ENCODE peak calls at places on chromosomes 3 and 15, in five cellular contexts. Y is body of pancreas, B is neural crest cell, U is tibial artery, G is fibroblast of lung. O is an unnamed sample.

GRCh38 chr3:69306239-69307185 is 79.4 kb downstream of the FRMD4B start:
- DNase-seq in Y (peak; percentile 65), B (peak; percentile 54), U (peak; percentile 83), G (peak; percentile 77), O (peak; percentile 94)

GRCh38 chr3:57755368-57756021 is 614 bp upstream of the SLMAP start:
- DNase-seq in Y (no peak), B (no peak), U (no peak), G (peak; percentile 85), O (peak; percentile 64)

GRCh38 chr3:71109241-71109976 is 474.1 kb downstream of the FOXP1 start:
- DNase-seq in Y (no peak), B (no peak), U (no peak), G (peak; percentile 83), O (peak; percentile 71)

GRCh38 chr15:47422901-47423300 is 294.4 kb upstream of the SEMA6D start:
- DNase-seq in Y (no peak), B (no peak), U (no peak), G (peak; percentile 20), O (peak; percentile 26)

GRCh38 chr15:54815546-54815945 is 381.2 kb downstream of the RSL24D1 start:
- DNase-seq in Y (no peak), B (no peak), U (no peak), G (no peak), O (no peak)

GRCh38 chr3:88671594-88671993 is 435.8 kb upstream of the EPHA3 start:
- DNase-seq in Y (no peak), B (no peak), U (no peak), G (no peak), O (no peak)

GRCh38 chr3:99627062-99627826 is 11.2 kb upstream of the COL8A1 start:
- DNase-seq in Y (no peak), B (no peak), U (no peak), G (peak; percentile 48), O (no peak)

GRCh38 chr3:179750720-179751328 is 98.0 kb downstream of the USP13 start:
- DNase-seq in Y (no peak), B (no peak), U (no peak), G (peak; percentile 13), O (peak; percentile 48)

GRCh38 chr15:91049378-91050127 is 27.2 kb upstream of the VPS33B start:
- DNase-seq in Y (peak; percentile 71), B (peak; percentile 58), U (no peak), G (peak; percentile 60), O (peak; percentile 80)

GRCh38 chr15:94855409-94856266 is 624.3 kb downstream of the MCTP2 start:
- DNase-seq in Y (no peak), B (no peak), U (no peak), G (no peak), O (no peak)

GRCh38 chr3:183818706-183819624 is 6.4 kb downstream of the MAP6D1 start:
- DNase-seq in Y (no peak), B (no peak), U (peak; percentile 60), G (no peak), O (no peak)

GRCh38 chr3:50936389-50936788 is 261.7 kb downstream of the DOCK3 start:
- DNase-seq in Y (no peak), B (no peak), U (no peak), G (no peak), O (no peak)

GRCh38 chr3:184167786-184168185 is 6.9 kb upstream of the AP2M1 start:
- DNase-seq in Y (no peak), B (no peak), U (no peak), G (no peak), O (no peak)

GRCh38 chr15:84826369-84826823 is 9.2 kb downstream of the ALPK3 start:
- DNase-seq in Y (peak; percentile 75), B (no peak), U (peak; percentile 83), G (peak; percentile 6), O (peak; percentile 22)

GRCh38 chr3:567488-568173 is 371.1 kb downstream of the CHL1 start:
- DNase-seq in Y (no peak), B (no peak), U (no peak), G (no peak), O (no peak)

GRCh38 chr15:91208366-91208765 is 108.3 kb downstream of the SV2B start:
- DNase-seq in Y (no peak), B (no peak), U (no peak), G (no peak), O (no peak)

GRCh38 chr15:29571728-29572454 is 250.4 kb downstream of the TJP1 start:
- DNase-seq in Y (peak; percentile 25), B (peak; percentile 7), U (no peak), G (no peak), O (peak; percentile 39)

GRCh38 chr15:89186798-89187197 is 34.6 kb downstream of the RLBP1 start:
- DNase-seq in Y (no peak), B (no peak), U (no peak), G (no peak), O (no peak)

GRCh38 chr15:41340189-41340695 is 7.6 kb downstream of the NUSAP1 start:
- DNase-seq in Y (no peak), B (no peak), U (no peak), G (no peak), O (no peak)

GRCh38 chr3:10192953-10193691 is 28.4 kb downstream of the IRAK2 start:
- DNase-seq in Y (no peak), B (peak; percentile 10), U (peak; percentile 74), G (peak; percentile 93), O (peak; percentile 89)

GRCh38 chr3:113092746-113093145 is 102.0 kb downstream of the GTPBP8 start:
- DNase-seq in Y (no peak), B (no peak), U (no peak), G (no peak), O (no peak)

GRCh38 chr15:81284256-81285031 is 39.5 kb downstream of the STARD5 start:
- DNase-seq in Y (no peak), B (no peak), U (peak; percentile 34), G (no peak), O (no peak)

GRCh38 chr3:38490288-38490860 is 5.8 kb upstream of the EXOG start:
- DNase-seq in Y (no peak), B (no peak), U (no peak), G (no peak), O (no peak)

GRCh38 chr3:71652786-71653419 is 69.4 kb upstream of the FOXP1 start:
- DNase-seq in Y (peak; percentile 70), B (peak; percentile 3), U (no peak), G (peak; percentile 67), O (peak; percentile 75)

GRCh38 chr15:37086521-37086920 is 13.8 kb downstream of the MEIS2 start:
- DNase-seq in Y (no peak), B (no peak), U (no peak), G (peak; percentile 33), O (no peak)

GRCh38 chr15:37090543-37091175 is 9.7 kb downstream of the MEIS2 start:
- DNase-seq in Y (no peak), B (no peak), U (no peak), G (no peak), O (no peak)

GRCh38 chr15:37086120-37086519 is 14.2 kb downstream of the MEIS2 start:
- DNase-seq in Y (no peak), B (no peak), U (no peak), G (no peak), O (no peak)

GRCh38 chr15:37087050-37087691 is 13.2 kb downstream of the MEIS2 start:
- DNase-seq in Y (no peak), B (no peak), U (no peak), G (no peak), O (no peak)

GRCh38 chr15:37088436-37088835 is 11.9 kb downstream of the MEIS2 start:
- DNase-seq in Y (no peak), B (no peak), U (no peak), G (no peak), O (no peak)
- TF ChIP-seq CTCF in Y (no peak), B (no peak), U (no peak), G (no peak), O (no peak)

GRCh38 chr3:141368062-141368924 is at the start of gene ZBTB38:
- DNase-seq in Y (peak; percentile 79), B (peak; percentile 71), U (peak; percentile 98), G (peak; percentile 96), O (peak; percentile 98)

GRCh38 chr3:141371882-141372281 is 3.6 kb downstream of the ZBTB38 start:
- DNase-seq in Y (no peak), B (no peak), U (no peak), G (no peak), O (no peak)

GRCh38 chr3:141368925-141369794 is 856 bp downstream of the ZBTB38 start:
- DNase-seq in Y (no peak), B (no peak), U (no peak), G (peak; percentile 86), O (peak; percentile 89)

GRCh38 chr3:141372656-141373055 is 4.4 kb downstream of the ZBTB38 start:
- DNase-seq in Y (no peak), B (no peak), U (no peak), G (no peak), O (no peak)

DNA sequence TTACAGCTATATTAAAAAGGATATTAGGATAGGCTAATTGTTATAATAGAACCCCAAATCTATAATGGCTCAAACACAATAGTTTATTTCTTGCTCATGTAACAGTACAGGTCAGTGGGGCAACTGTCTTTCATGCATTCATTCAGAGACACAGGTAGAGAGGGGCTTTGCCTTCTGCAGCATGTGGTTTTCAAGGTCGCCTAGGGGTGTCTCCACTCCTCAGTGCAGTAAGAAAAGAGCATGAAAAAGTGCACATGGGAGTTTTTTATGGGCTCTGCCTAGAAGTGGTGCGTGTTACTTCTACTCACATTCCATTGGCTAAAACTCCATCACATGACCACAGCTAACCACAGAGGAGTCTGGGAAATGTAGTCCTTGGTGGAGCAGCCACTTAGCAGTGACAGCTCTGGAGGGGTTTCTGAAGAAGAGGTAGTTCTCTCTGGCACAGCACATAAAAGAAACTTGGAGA is 1.8 kb downstream of the ZBTB38 start:
- DNase-seq in Y (peak; percentile 53), B (peak; percentile 33), U (peak; percentile 76), G (peak; percentile 90), O (peak; percentile 96)
- TF ChIP-seq CTCF in Y (peak; percentile 56), B (peak; percentile 33), U (peak; percentile 48), G (peak; percentile 46), O (peak; percentile 40)

GRCh38 chr15:58221591-58222241 is 83.5 kb downstream of the AQP9 start:
- DNase-seq in Y (no peak), B (no peak), U (no peak), G (no peak), O (peak; percentile 61)
- TF ChIP-seq CTCF in Y (peak; percentile 22), B (peak; percentile 41), U (no peak), G (peak; percentile 73), O (peak; percentile 71)

GRCh38 chr3:49339947-49340800 is at the start of gene USP4:
- DNase-seq in Y (peak; percentile 89), B (peak; percentile 66), U (peak; percentile 94), G (peak; percentile 92), O (peak; percentile 88)
- TF ChIP-seq CTCF in Y (peak; percentile 42), B (peak; percentile 61), U (peak; percentile 20), G (peak; percentile 60), O (peak; percentile 61)

GRCh38 chr15:74752011-74752410 is 3.4 kb downstream of the CYP1A2 start:
- DNase-seq in Y (no peak), B (no peak), U (no peak), G (no peak), O (no peak)

GRCh38 chr15:74750759-74751158 is 2.1 kb downstream of the CYP1A2 start:
- DNase-seq in Y (no peak), B (no peak), U (no peak), G (no peak), O (no peak)

GRCh38 chr15:74754593-74755215 is 6.1 kb downstream of the CYP1A2 start:
- DNase-seq in Y (no peak), B (no peak), U (no peak), G (no peak), O (no peak)

GRCh38 chr15:74749832-74750231 is 1.2 kb downstream of the CYP1A2 start:
- DNase-seq in Y (no peak), B (no peak), U (no peak), G (no peak), O (no peak)

GRCh38 chr15:74752486-74753395 is 4.1 kb downstream of the CYP1A2 start:
- DNase-seq in Y (no peak), B (no peak), U (no peak), G (peak; percentile 77), O (peak; percentile 41)
- TF ChIP-seq CTCF in Y (no peak), B (no peak), U (no peak), G (no peak), O (no peak)

GRCh38 chr3:43884581-43884980 is 193.8 kb downstream of the ABHD5 start:
- DNase-seq in Y (no peak), B (no peak), U (no peak), G (no peak), O (no peak)
- TF ChIP-seq CTCF in Y (no peak), B (no peak), U (no peak), G (no peak), O (no peak)

O was measured in fibroblast of pulmonary artery.